ENCODE peak calls at places on chromosome 13, in nine cellular contexts. U is neural progenitor cell, O is fibroblast of lung, W is AG09309, M is cardiac muscle cell, B is gastrocnemius medialis, H is H1, D is hepatocyte, V is psoas muscle. N is an unnamed sample.

GRCh38 chr13:43776680-43777079 is 10.1 kb downstream of the ENOX1 start:
- DNase-seq in M (peak), H (no peak), V (no peak), O (no peak), D (no peak), B (no peak), U (peak), W (no peak), N (no peak)

GRCh38 chr13:97212540-97213146 is 9.5 kb upstream of the MBNL2 start:
- DNase-seq in M (peak), D (peak), H (no peak), V (no peak), U (no peak), O (peak), B (no peak), W (no peak), N (no peak)

GRCh38 chr13:76189882-76190519 is 553.9 kb downstream of the LMO7 start:
- DNase-seq in V (no peak), O (no peak), W (no peak), B (no peak), M (no peak), U (no peak), D (no peak), H (no peak), N (no peak)

GRCh38 chr13:97258801-97259200 is 36.7 kb downstream of the MBNL2 start:
- DNase-seq in V (no peak), U (no peak), O (no peak), B (no peak), M (peak), W (no peak), D (no peak), H (no peak), N (no peak)

GRCh38 chr13:54091884-54092283 is 1063.3 kb downstream of the OLFM4 start:
- DNase-seq in W (no peak), D (no peak), B (no peak), H (no peak), U (no peak), M (no peak), O (no peak), V (no peak), N (no peak)

GRCh38 chr13:106299616-106300015 is 235.8 kb downstream of the EFNB2 start:
- DNase-seq in D (no peak), B (no peak), V (no peak), H (no peak), W (no peak), U (no peak), M (no peak), O (peak), N (no peak)

GRCh38 chr13:46492946-46493345 is 60.0 kb upstream of the LRCH1 start:
- DNase-seq in B (no peak), U (peak), H (no peak), W (no peak), D (peak), O (peak), M (peak), V (no peak), N (no peak)

GRCh38 chr13:51844862-51845573 is at the start of gene TMEM272:
- DNase-seq in W (no peak), D (peak), V (peak), O (peak), U (peak), B (no peak), H (no peak), M (peak), N (no peak)

GRCh38 chr13:23357349-23357748 is 76.2 kb downstream of the SACS start:
- DNase-seq in B (no peak), V (no peak), D (no peak), H (no peak), U (no peak), M (no peak), W (no peak), O (no peak), N (no peak)

GRCh38 chr13:25169951-25170553 is 2.0 kb downstream of the AMER2 start:
- DNase-seq in O (no peak), H (no peak), B (no peak), M (no peak), U (no peak), D (no peak), V (no peak), W (no peak), N (no peak)

GRCh38 chr13:25171517-25172302 is at the start of gene AMER2:
- DNase-seq in M (peak), B (no peak), O (peak), H (no peak), U (peak), V (no peak), W (no peak), D (peak), N (no peak)

GRCh38 chr13:25171170-25171516 is 945 bp downstream of the AMER2 start:
- DNase-seq in U (no peak), D (no peak), H (no peak), W (no peak), V (no peak), M (no peak), O (no peak), B (no peak), N (no peak)

GRCh38 chr13:25169356-25169755 is 2.7 kb downstream of the AMER2 start:
- DNase-seq in V (no peak), U (no peak), D (no peak), O (no peak), B (no peak), H (no peak), M (no peak), W (no peak), N (no peak)

GRCh38 chr13:25170554-25171107 is 1.5 kb downstream of the AMER2 start:
- DNase-seq in H (no peak), W (no peak), D (peak), O (no peak), V (no peak), B (no peak), U (peak), M (peak), N (no peak)
- H3K4me3 ChIP-seq in H (peak), W (no peak), D (peak), O (no peak), V (peak), B (peak), U (peak), M (peak), N (no peak)

GRCh38 chr13:113051641-113052040 is 54.0 kb upstream of the F7 start:
- DNase-seq in H (no peak), B (no peak), M (no peak), V (no peak), W (no peak), O (no peak), D (no peak), U (no peak), N (no peak)
- TF ChIP-seq CTCF in H (no peak), B (no peak), M (no peak), V (no peak), W (no peak), O (no peak), D (no peak), U (no peak), N (no peak)

GRCh38 chr13:110314516-110315245 is 7.6 kb downstream of the COL4A2 start:
- DNase-seq in H (no peak), O (no peak), B (no peak), M (no peak), D (no peak), V (no peak), U (no peak), W (no peak), N (no peak)

GRCh38 chr13:110310541-110311491 is 3.7 kb downstream of the COL4A2 start:
- DNase-seq in H (no peak), D (no peak), W (no peak), V (no peak), O (no peak), M (no peak), U (no peak), B (no peak), N (no peak)

GRCh38 chr13:110311721-110312668 is 4.9 kb downstream of the COL4A2 start:
- DNase-seq in O (no peak), V (no peak), D (no peak), H (no peak), M (peak), W (no peak), U (no peak), B (no peak), N (no peak)

GRCh38 chr13:110309661-110310524 is 2.8 kb downstream of the COL4A2 start:
- DNase-seq in W (no peak), O (no peak), V (no peak), B (no peak), U (peak), D (no peak), M (no peak), H (no peak), N (no peak)

GRCh38 chr13:110312669-110313031 is 5.6 kb downstream of the COL4A2 start:
- DNase-seq in D (peak), W (peak), H (no peak), M (peak), U (no peak), V (no peak), B (no peak), O (peak), N (no peak)
- H3K4me3 ChIP-seq in D (no peak), W (no peak), H (no peak), M (no peak), U (no peak), V (peak), B (peak), O (no peak), N (no peak)

GRCh38 chr13:110073982-110074381 is 233.0 kb downstream of the COL4A1 start:
- DNase-seq in W (no peak), O (no peak), M (no peak), V (no peak), D (no peak), B (no peak), H (no peak), U (peak), N (no peak)
- TF ChIP-seq CTCF in W (no peak), O (no peak), M (no peak), V (no peak), D (no peak), B (no peak), H (peak), U (peak), N (no peak)

GRCh38 chr13:113991676-113992179 is 17.9 kb upstream of the C13orf46 start:
- DNase-seq in M (no peak), H (no peak), D (no peak), W (no peak), B (no peak), V (no peak), O (no peak), U (no peak), N (no peak)

GRCh38 chr13:113990321-113990837 is 16.5 kb upstream of the C13orf46 start:
- DNase-seq in W (no peak), H (no peak), V (no peak), M (no peak), D (no peak), O (no peak), B (peak), U (no peak), N (no peak)

GRCh38 chr13:113991191-113991669 is 17.4 kb upstream of the C13orf46 start:
- DNase-seq in B (peak), W (no peak), O (no peak), D (no peak), M (no peak), V (peak), U (no peak), H (no peak), N (no peak)

GRCh38 chr13:113995051-113995601 is 21.2 kb upstream of the C13orf46 start:
- DNase-seq in O (no peak), M (no peak), U (no peak), H (no peak), W (no peak), D (no peak), V (peak), B (no peak), N (no peak)

GRCh38 chr13:113992276-113993005 is 18.6 kb upstream of the C13orf46 start:
- DNase-seq in M (no peak), U (no peak), D (no peak), O (no peak), B (no peak), V (peak), W (no peak), H (no peak), N (no peak)
- H3K4me3 ChIP-seq in M (no peak), U (no peak), D (no peak), O (no peak), B (no peak), V (peak), W (no peak), H (no peak), N (no peak)